ENCODE peak calls at places on chromosomes 12 and 14, in four cellular contexts. One of them, this sample, is unnamed.

GRCh38 chr12:100539209-100539608 is 34.3 kb upstream of the GAS2L3 start:
- DNase-seq in transverse colon: no peak
- DNase-seq in sigmoid colon: no peak
- DNase-seq in GM06990: no peak
- DNase-seq in this sample: no peak

GRCh38 chr14:100524233-100524932 is 62.8 kb downstream of the BEGAIN start:
- DNase-seq in transverse colon: no peak
- DNase-seq in sigmoid colon: peak; percentile 33
- DNase-seq in GM06990: no peak
- DNase-seq in this sample: no peak

GRCh38 chr12:46956451-46957035 is 122.9 kb upstream of the PCED1B start:
- DNase-seq in GM06990: no peak
- DNase-seq in sigmoid colon: no peak
- DNase-seq in transverse colon: no peak
- DNase-seq in this sample: no peak

GRCh38 chr14:105367116-105368031 is 31.0 kb upstream of the TEX22 start:
- DNase-seq in GM06990: no peak
- DNase-seq in transverse colon: no peak
- DNase-seq in sigmoid colon: no peak
- DNase-seq in this sample: no peak

GRCh38 chr12:47767197-47767724 is 5.8 kb upstream of the SLC48A1 start:
- DNase-seq in transverse colon: peak; percentile 82
- DNase-seq in GM06990: no peak
- DNase-seq in sigmoid colon: no peak
- DNase-seq in this sample: peak; percentile 55

GRCh38 chr12:64608901-64609542 is 1.3 kb upstream of the RASSF3 start:
- DNase-seq in sigmoid colon: no peak
- DNase-seq in GM06990: peak; percentile 55
- DNase-seq in transverse colon: peak; percentile 67
- DNase-seq in this sample: no peak

GRCh38 chr14:105465209-105466031 is 9.2 kb upstream of the CRIP2 start:
- DNase-seq in sigmoid colon: no peak
- DNase-seq in transverse colon: no peak
- DNase-seq in GM06990: no peak
- DNase-seq in this sample: no peak

GRCh38 chr12:46617167-46617566 is 208.6 kb downstream of the SLC38A4 start:
- DNase-seq in sigmoid colon: peak; percentile 78
- DNase-seq in GM06990: no peak
- DNase-seq in transverse colon: peak; percentile 14
- DNase-seq in this sample: no peak

GRCh38 chr12:118960865-118961264 is 20.5 kb upstream of the SRRM4 start:
- DNase-seq in sigmoid colon: no peak
- DNase-seq in transverse colon: no peak
- DNase-seq in GM06990: no peak
- DNase-seq in this sample: no peak

GRCh38 chr12:106223485-106224391 is 24.1 kb downstream of the CKAP4 start:
- DNase-seq in sigmoid colon: peak; percentile 86
- DNase-seq in transverse colon: peak; percentile 77
- DNase-seq in GM06990: no peak
- DNase-seq in this sample: no peak

GRCh38 chr14:63677891-63678379 is 36.3 kb upstream of the WDR89 start:
- DNase-seq in GM06990: no peak
- DNase-seq in sigmoid colon: no peak
- DNase-seq in transverse colon: peak; percentile 30
- DNase-seq in this sample: no peak

GRCh38 chr14:104604461-104605449 is at the start of gene TMEM179:
- DNase-seq in transverse colon: no peak
- DNase-seq in GM06990: no peak
- DNase-seq in sigmoid colon: peak; percentile 35
- DNase-seq in this sample: no peak

GRCh38 chr12:77337327-77337726 is 272.0 kb upstream of the E2F7 start:
- DNase-seq in transverse colon: no peak
- DNase-seq in GM06990: no peak
- DNase-seq in sigmoid colon: no peak
- DNase-seq in this sample: no peak

GRCh38 chr12:56373515-56373914 is 10.9 kb upstream of the APOF start:
- DNase-seq in GM06990: no peak
- DNase-seq in sigmoid colon: no peak
- DNase-seq in transverse colon: no peak
- DNase-seq in this sample: no peak

GRCh38 chr14:23660290-23661226 is 24.4 kb downstream of the DHRS2 start:
- DNase-seq in sigmoid colon: no peak
- DNase-seq in transverse colon: no peak
- DNase-seq in GM06990: no peak
- DNase-seq in this sample: no peak

GRCh38 chr12:88844426-88844825 is 264.2 kb upstream of the KITLG start:
- DNase-seq in sigmoid colon: no peak
- DNase-seq in transverse colon: no peak
- DNase-seq in GM06990: no peak
- DNase-seq in this sample: no peak

GRCh38 chr12:51269174-51270066 is 795 bp downstream of the SMAGP start:
- DNase-seq in sigmoid colon: no peak
- DNase-seq in transverse colon: peak; percentile 84
- DNase-seq in GM06990: peak; percentile 40
- DNase-seq in this sample: no peak

GRCh38 chr12:89353823-89354629 is 1.7 kb upstream of the DUSP6 start:
- DNase-seq in transverse colon: peak; percentile 90
- DNase-seq in GM06990: peak; percentile 65
- DNase-seq in sigmoid colon: peak; percentile 87
- DNase-seq in this sample: no peak

GRCh38 chr12:108734200-108734906 is 3.0 kb upstream of the CORO1C start:
- DNase-seq in sigmoid colon: no peak
- DNase-seq in transverse colon: peak; percentile 82
- DNase-seq in GM06990: no peak
- DNase-seq in this sample: no peak

GRCh38 chr14:42014301-42014700 is 407.6 kb downstream of the LRFN5 start:
- DNase-seq in sigmoid colon: no peak
- DNase-seq in GM06990: no peak
- DNase-seq in transverse colon: no peak
- DNase-seq in this sample: no peak

GRCh38 chr12:50275545-50275944 is 7.8 kb downstream of the LIMA1 start:
- DNase-seq in transverse colon: peak; percentile 86
- DNase-seq in GM06990: no peak
- DNase-seq in sigmoid colon: no peak
- DNase-seq in this sample: no peak

GRCh38 chr12:68587448-68587873 is 23.2 kb upstream of the RAP1B start:
- DNase-seq in GM06990: no peak
- DNase-seq in sigmoid colon: no peak
- DNase-seq in transverse colon: no peak
- DNase-seq in this sample: no peak

GRCh38 chr12:110247340-110248095 is 33.5 kb upstream of the ATP2A2 start:
- DNase-seq in GM06990: no peak
- DNase-seq in transverse colon: peak; percentile 84
- DNase-seq in sigmoid colon: no peak
- DNase-seq in this sample: no peak

GRCh38 chr12:68113644-68114043 is 45.9 kb downstream of the IFNG start:
- DNase-seq in GM06990: no peak
- DNase-seq in transverse colon: peak; percentile 22
- DNase-seq in sigmoid colon: no peak
- DNase-seq in this sample: no peak

GRCh38 chr12:3085341-3086125 is 8.4 kb downstream of the TSPAN9 start:
- DNase-seq in sigmoid colon: no peak
- DNase-seq in transverse colon: no peak
- DNase-seq in GM06990: no peak
- DNase-seq in this sample: no peak

GRCh38 chr14:40252817-40253447 is 820.7 kb upstream of the FBXO33 start:
- DNase-seq in GM06990: no peak
- DNase-seq in sigmoid colon: no peak
- DNase-seq in transverse colon: no peak
- DNase-seq in this sample: no peak

DNA sequence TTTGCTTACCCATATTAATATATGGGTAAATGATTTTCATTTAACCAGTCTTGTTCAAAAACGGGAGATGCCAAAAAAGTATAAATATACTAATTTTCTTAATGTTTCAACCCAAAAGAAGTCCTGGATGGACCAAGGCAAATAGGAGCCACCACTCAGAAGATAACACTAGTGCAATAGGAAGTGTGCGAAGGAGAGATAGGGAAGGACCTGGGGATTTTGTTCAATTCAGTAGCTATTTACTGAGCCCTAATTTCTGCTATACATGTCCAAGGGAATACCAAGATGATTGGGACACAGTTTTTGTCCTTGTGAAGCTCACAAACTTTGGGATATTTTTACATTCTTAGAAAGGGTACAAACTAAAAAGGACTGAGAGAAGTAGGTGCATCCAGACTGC is 1.5 kb downstream of the CMAS start:
- DNase-seq in transverse colon: no peak
- DNase-seq in sigmoid colon: no peak
- DNase-seq in GM06990: no peak
- DNase-seq in this sample: no peak
- H3K4me3 ChIP-seq in transverse colon: no peak overlapping the region
- H3K4me3 ChIP-seq in sigmoid colon: no peak overlapping the region
- H3K4me3 ChIP-seq in GM06990: peak overlapping the region; percentile 92
- H3K4me3 ChIP-seq in this sample: no peak overlapping the region

DNA sequence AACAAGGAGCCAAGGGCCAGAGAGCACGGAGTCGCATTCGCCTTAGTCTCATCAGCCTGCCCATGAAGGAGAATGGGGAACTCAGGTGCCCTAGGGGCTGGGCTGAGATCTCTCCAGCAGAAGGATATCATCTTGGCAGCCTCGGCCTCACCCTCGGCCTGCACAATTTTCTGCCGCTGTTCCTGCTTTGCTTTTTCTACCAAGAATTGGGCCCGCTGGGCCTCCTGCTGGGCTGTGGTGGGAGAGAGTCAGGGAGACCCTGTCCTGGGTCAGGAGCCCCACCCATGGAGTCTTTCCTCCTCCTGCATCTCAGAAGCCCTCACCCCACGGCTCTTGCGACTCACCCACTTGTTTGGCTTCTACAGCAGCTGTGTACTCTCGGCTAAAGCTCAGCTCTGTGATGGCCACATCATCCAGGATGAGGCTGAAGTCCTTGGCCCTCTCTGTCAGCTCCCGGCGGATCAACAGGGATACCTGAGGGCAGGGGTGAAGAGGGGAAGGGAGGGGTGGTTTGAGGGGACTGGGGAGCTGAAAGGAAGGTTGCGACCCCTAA is 2.8 kb downstream of the PHB2 start:
- DNase-seq in GM06990: no peak
- DNase-seq in transverse colon: no peak
- DNase-seq in sigmoid colon: no peak
- DNase-seq in this sample: no peak
- TF ChIP-seq CTCF in GM06990: no peak
- TF ChIP-seq CTCF in transverse colon: no peak
- TF ChIP-seq CTCF in sigmoid colon: no peak
- TF ChIP-seq CTCF in this sample: no peak

GRCh38 chr12:125187148-125187733 is 122.0 kb downstream of the AACS start:
- DNase-seq in transverse colon: no peak
- DNase-seq in GM06990: no peak
- DNase-seq in sigmoid colon: no peak
- DNase-seq in this sample: no peak
- H3K4me3 ChIP-seq in transverse colon: no peak overlapping the region
- H3K4me3 ChIP-seq in GM06990: no peak overlapping the region
- H3K4me3 ChIP-seq in sigmoid colon: peak overlapping the region; percentile 17
- H3K4me3 ChIP-seq in this sample: no peak overlapping the region

GRCh38 chr14:51953996-51954395 is 35.4 kb upstream of the RTRAF start:
- DNase-seq in GM06990: no peak
- DNase-seq in transverse colon: no peak
- DNase-seq in sigmoid colon: no peak
- DNase-seq in this sample: no peak

GRCh38 chr14:51959928-51960327 is 29.4 kb upstream of the RTRAF start:
- DNase-seq in GM06990: no peak
- DNase-seq in sigmoid colon: no peak
- DNase-seq in transverse colon: no peak
- DNase-seq in this sample: no peak

GRCh38 chr14:51950007-51950406 is 39.3 kb upstream of the RTRAF start:
- DNase-seq in sigmoid colon: no peak
- DNase-seq in GM06990: no peak
- DNase-seq in transverse colon: no peak
- DNase-seq in this sample: no peak

GRCh38 chr14:51957950-51958349 is 31.4 kb upstream of the RTRAF start:
- DNase-seq in sigmoid colon: no peak
- DNase-seq in transverse colon: no peak
- DNase-seq in GM06990: no peak
- DNase-seq in this sample: no peak

GRCh38 chr14:51954657-51955056 is 34.7 kb upstream of the RTRAF start:
- DNase-seq in transverse colon: no peak
- DNase-seq in sigmoid colon: no peak
- DNase-seq in GM06990: no peak
- DNase-seq in this sample: no peak
- TF ChIP-seq CTCF in transverse colon: no peak
- TF ChIP-seq CTCF in sigmoid colon: no peak
- TF ChIP-seq CTCF in GM06990: no peak
- TF ChIP-seq CTCF in this sample: peak; percentile 23

GRCh38 chr14:54512393-54512792 is 2.7 kb downstream of the CGRRF1 start:
- DNase-seq in GM06990: no peak
- DNase-seq in sigmoid colon: no peak
- DNase-seq in transverse colon: no peak
- DNase-seq in this sample: no peak
- H3K4me3 ChIP-seq in GM06990: no peak overlapping the region
- H3K4me3 ChIP-seq in sigmoid colon: no peak overlapping the region
- H3K4me3 ChIP-seq in transverse colon: no peak overlapping the region
- H3K4me3 ChIP-seq in this sample: no peak overlapping the region

GRCh38 chr14:88550078-88550477 is 4.7 kb downstream of the PTPN21 start:
- DNase-seq in sigmoid colon: peak; percentile 56
- DNase-seq in GM06990: no peak
- DNase-seq in transverse colon: no peak
- DNase-seq in this sample: no peak

GRCh38 chr14:88553886-88554457 is 835 bp downstream of the PTPN21 start:
- DNase-seq in GM06990: no peak
- DNase-seq in sigmoid colon: no peak
- DNase-seq in transverse colon: no peak
- DNase-seq in this sample: no peak

GRCh38 chr14:88552859-88553258 is 1.9 kb downstream of the PTPN21 start:
- DNase-seq in sigmoid colon: no peak
- DNase-seq in GM06990: no peak
- DNase-seq in transverse colon: no peak
- DNase-seq in this sample: no peak

GRCh38 chr14:88551936-88552565 is 2.8 kb downstream of the PTPN21 start:
- DNase-seq in sigmoid colon: peak; percentile 69
- DNase-seq in transverse colon: no peak
- DNase-seq in GM06990: no peak
- DNase-seq in this sample: no peak

DNA sequence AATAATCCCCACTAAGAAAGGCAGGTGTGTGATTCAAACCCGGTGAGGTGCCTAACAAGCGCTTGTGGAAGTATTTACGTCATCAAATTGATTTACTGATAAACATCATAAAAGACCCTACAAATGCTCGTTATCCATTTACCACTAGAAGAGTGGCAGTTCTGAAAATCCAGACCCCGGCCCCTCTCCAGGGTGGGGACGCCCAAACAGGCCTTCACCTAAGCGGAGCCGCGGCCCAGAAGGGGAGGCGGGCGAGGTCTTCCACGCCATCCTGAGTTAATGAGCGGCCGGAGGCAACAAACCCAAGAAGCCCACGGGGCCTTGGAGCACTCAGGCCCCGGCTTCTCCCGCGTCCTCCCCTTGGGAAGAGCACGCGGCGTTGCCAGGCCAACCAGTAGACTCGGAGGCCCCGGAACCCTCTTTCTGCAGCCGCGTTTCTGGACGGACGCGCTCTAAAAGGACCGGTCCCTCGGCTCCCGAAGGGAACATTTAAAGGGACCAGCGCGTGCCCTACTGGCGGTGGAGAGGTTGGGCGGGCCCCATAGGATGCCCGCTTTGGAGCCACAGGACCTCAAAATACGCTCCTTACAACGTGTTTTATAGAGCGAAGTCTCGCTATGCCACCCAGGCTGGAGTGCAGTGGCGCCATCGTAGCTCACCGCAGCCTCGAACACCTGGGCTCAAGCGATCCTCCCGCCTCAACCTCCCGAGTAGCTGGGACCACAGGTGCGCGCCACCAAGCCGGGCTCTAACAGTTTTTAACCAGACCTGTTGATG is 3.5 kb downstream of the PTPN21 start:
- DNase-seq in transverse colon: peak; percentile 84
- DNase-seq in sigmoid colon: peak; percentile 91
- DNase-seq in GM06990: peak; percentile 37
- DNase-seq in this sample: no peak
- TF ChIP-seq CTCF in transverse colon: peak; percentile 40
- TF ChIP-seq CTCF in sigmoid colon: peak; percentile 48
- TF ChIP-seq CTCF in GM06990: no peak
- TF ChIP-seq CTCF in this sample: no peak

This sample was measured in GM12864.